ENCODE peak calls at places on chromosomes 2 and 18, in ten cellular contexts. One of them, this sample, is unnamed.
A peak's percentile ranks its signal among the peaks of the same experiment; 100 is the strongest.

GRCh38 chr2:70767094-70767698 is 804 bp downstream of the ADD2 start:
- DNase-seq in NCI-H1930: peak; percentile 38
- DNase-seq in mammary epithelial cell: no peak
- DNase-seq in EL: no peak
- DNase-seq in heart left ventricle: no peak
- DNase-seq in left lobe of liver: no peak
- DNase-seq in body of pancreas: peak; percentile 29
- DNase-seq in HT1080: peak; percentile 40
- DNase-seq in naive B cell: peak; percentile 42
- DNase-seq in GM23248: no peak
- DNase-seq in this sample: peak; percentile 32

GRCh38 chr2:1451451-1451850 is 38.2 kb downstream of the TPO start:
- DNase-seq in left lobe of liver: no peak
- DNase-seq in NCI-H1930: no peak
- DNase-seq in GM23248: no peak
- DNase-seq in HT1080: no peak
- DNase-seq in naive B cell: no peak
- DNase-seq in EL: no peak
- DNase-seq in heart left ventricle: no peak
- DNase-seq in mammary epithelial cell: no peak
- DNase-seq in body of pancreas: no peak
- DNase-seq in this sample: no peak

GRCh38 chr2:167293172-167293781 is 405.0 kb downstream of the XIRP2 start:
- DNase-seq in mammary epithelial cell: peak; percentile 20
- DNase-seq in heart left ventricle: peak; percentile 19
- DNase-seq in naive B cell: no peak
- DNase-seq in body of pancreas: peak; percentile 17
- DNase-seq in GM23248: peak; percentile 49
- DNase-seq in left lobe of liver: no peak
- DNase-seq in HT1080: peak; percentile 20
- DNase-seq in EL: peak; percentile 29
- DNase-seq in NCI-H1930: no peak
- DNase-seq in this sample: peak; percentile 9

GRCh38 chr2:200814276-200814815 is 2.6 kb downstream of the BZW1 start:
- DNase-seq in GM23248: peak; percentile 23
- DNase-seq in mammary epithelial cell: no peak
- DNase-seq in left lobe of liver: no peak
- DNase-seq in naive B cell: no peak
- DNase-seq in heart left ventricle: no peak
- DNase-seq in HT1080: no peak
- DNase-seq in NCI-H1930: no peak
- DNase-seq in EL: no peak
- DNase-seq in body of pancreas: no peak
- DNase-seq in this sample: no peak

GRCh38 chr2:33136570-33136969 is 189.8 kb downstream of the LTBP1 start:
- DNase-seq in NCI-H1930: no peak
- DNase-seq in EL: no peak
- DNase-seq in HT1080: no peak
- DNase-seq in heart left ventricle: no peak
- DNase-seq in mammary epithelial cell: no peak
- DNase-seq in left lobe of liver: no peak
- DNase-seq in naive B cell: no peak
- DNase-seq in body of pancreas: no peak
- DNase-seq in GM23248: no peak
- DNase-seq in this sample: no peak

GRCh38 chr2:40957508-40957907 is 505.6 kb upstream of the SLC8A1 start:
- DNase-seq in heart left ventricle: peak; percentile 15
- DNase-seq in NCI-H1930: no peak
- DNase-seq in naive B cell: peak; percentile 0
- DNase-seq in HT1080: peak; percentile 94
- DNase-seq in GM23248: peak; percentile 0
- DNase-seq in left lobe of liver: no peak
- DNase-seq in EL: peak; percentile 58
- DNase-seq in body of pancreas: no peak
- DNase-seq in mammary epithelial cell: no peak
- DNase-seq in this sample: no peak

GRCh38 chr18:446941-447560 is 53.5 kb downstream of the COLEC12 start:
- DNase-seq in HT1080: no peak
- DNase-seq in EL: peak; percentile 48
- DNase-seq in body of pancreas: no peak
- DNase-seq in left lobe of liver: no peak
- DNase-seq in NCI-H1930: no peak
- DNase-seq in mammary epithelial cell: no peak
- DNase-seq in GM23248: peak; percentile 85
- DNase-seq in heart left ventricle: peak; percentile 39
- DNase-seq in naive B cell: no peak
- DNase-seq in this sample: no peak

GRCh38 chr2:238487652-238488346 is 61.1 kb downstream of the ASB1 start:
- DNase-seq in EL: no peak
- DNase-seq in GM23248: no peak
- DNase-seq in mammary epithelial cell: no peak
- DNase-seq in left lobe of liver: peak; percentile 31
- DNase-seq in NCI-H1930: no peak
- DNase-seq in body of pancreas: no peak
- DNase-seq in naive B cell: no peak
- DNase-seq in heart left ventricle: no peak
- DNase-seq in HT1080: no peak
- DNase-seq in this sample: no peak

GRCh38 chr2:138503652-138504051 is 2.1 kb downstream of the SPOPL start:
- DNase-seq in body of pancreas: no peak
- DNase-seq in NCI-H1930: no peak
- DNase-seq in GM23248: peak; percentile 15
- DNase-seq in mammary epithelial cell: no peak
- DNase-seq in left lobe of liver: no peak
- DNase-seq in EL: no peak
- DNase-seq in naive B cell: no peak
- DNase-seq in HT1080: peak; percentile 2
- DNase-seq in heart left ventricle: no peak
- DNase-seq in this sample: no peak

GRCh38 chr2:33291278-33292013 is 185.0 kb upstream of the RASGRP3 start:
- DNase-seq in body of pancreas: no peak
- DNase-seq in NCI-H1930: peak; percentile 68
- DNase-seq in HT1080: peak; percentile 89
- DNase-seq in left lobe of liver: no peak
- DNase-seq in mammary epithelial cell: peak; percentile 47
- DNase-seq in GM23248: peak; percentile 73
- DNase-seq in heart left ventricle: no peak
- DNase-seq in EL: peak; percentile 65
- DNase-seq in naive B cell: no peak
- DNase-seq in this sample: peak; percentile 47

GRCh38 chr2:152407806-152408205 is 72.8 kb downstream of the FMNL2 start:
- DNase-seq in body of pancreas: no peak
- DNase-seq in left lobe of liver: no peak
- DNase-seq in mammary epithelial cell: no peak
- DNase-seq in HT1080: no peak
- DNase-seq in NCI-H1930: no peak
- DNase-seq in EL: no peak
- DNase-seq in naive B cell: no peak
- DNase-seq in GM23248: no peak
- DNase-seq in heart left ventricle: no peak
- DNase-seq in this sample: no peak

GRCh38 chr18:56645415-56646016 is 5.6 kb upstream of the WDR7 start:
- DNase-seq in NCI-H1930: peak; percentile 41
- DNase-seq in left lobe of liver: no peak
- DNase-seq in body of pancreas: no peak
- DNase-seq in heart left ventricle: no peak
- DNase-seq in GM23248: peak; percentile 24
- DNase-seq in naive B cell: no peak
- DNase-seq in EL: no peak
- DNase-seq in mammary epithelial cell: no peak
- DNase-seq in HT1080: no peak
- DNase-seq in this sample: peak; percentile 32

GRCh38 chr2:219054956-219055903 is 5.5 kb downstream of the IHH start:
- DNase-seq in EL: no peak
- DNase-seq in GM23248: no peak
- DNase-seq in NCI-H1930: no peak
- DNase-seq in heart left ventricle: no peak
- DNase-seq in naive B cell: no peak
- DNase-seq in HT1080: no peak
- DNase-seq in body of pancreas: no peak
- DNase-seq in mammary epithelial cell: no peak
- DNase-seq in left lobe of liver: no peak
- DNase-seq in this sample: no peak

GRCh38 chr2:156436477-156437085 is 402 bp downstream of the GPD2 start:
- DNase-seq in mammary epithelial cell: no peak
- DNase-seq in GM23248: peak; percentile 63
- DNase-seq in heart left ventricle: no peak
- DNase-seq in left lobe of liver: no peak
- DNase-seq in naive B cell: peak; percentile 9
- DNase-seq in body of pancreas: peak; percentile 25
- DNase-seq in HT1080: peak; percentile 17
- DNase-seq in EL: peak; percentile 45
- DNase-seq in NCI-H1930: no peak
- DNase-seq in this sample: no peak

GRCh38 chr2:234751275-234751938 is 200.4 kb upstream of the SH3BP4 start:
- DNase-seq in heart left ventricle: no peak
- DNase-seq in body of pancreas: peak; percentile 13
- DNase-seq in left lobe of liver: no peak
- DNase-seq in HT1080: no peak
- DNase-seq in NCI-H1930: no peak
- DNase-seq in naive B cell: no peak
- DNase-seq in GM23248: peak; percentile 24
- DNase-seq in mammary epithelial cell: no peak
- DNase-seq in EL: no peak
- DNase-seq in this sample: no peak

GRCh38 chr2:208608436-208608835 is 201.8 kb downstream of the PTH2R start:
- DNase-seq in EL: no peak
- DNase-seq in GM23248: no peak
- DNase-seq in mammary epithelial cell: no peak
- DNase-seq in body of pancreas: no peak
- DNase-seq in heart left ventricle: no peak
- DNase-seq in NCI-H1930: peak; percentile 36
- DNase-seq in left lobe of liver: no peak
- DNase-seq in HT1080: no peak
- DNase-seq in naive B cell: no peak
- DNase-seq in this sample: peak; percentile 89

GRCh38 chr2:217797170-217797569 is 205.6 kb downstream of the TNS1 start:
- DNase-seq in mammary epithelial cell: no peak
- DNase-seq in GM23248: no peak
- DNase-seq in naive B cell: no peak
- DNase-seq in left lobe of liver: peak; percentile 38
- DNase-seq in body of pancreas: no peak
- DNase-seq in heart left ventricle: no peak
- DNase-seq in HT1080: no peak
- DNase-seq in EL: no peak
- DNase-seq in NCI-H1930: no peak
- DNase-seq in this sample: no peak

GRCh38 chr2:241036397-241036963 is 38.1 kb downstream of the SNED1 start:
- DNase-seq in EL: no peak
- DNase-seq in body of pancreas: peak; percentile 62
- DNase-seq in heart left ventricle: no peak
- DNase-seq in GM23248: no peak
- DNase-seq in NCI-H1930: no peak
- DNase-seq in left lobe of liver: peak; percentile 44
- DNase-seq in HT1080: no peak
- DNase-seq in mammary epithelial cell: peak; percentile 13
- DNase-seq in naive B cell: peak; percentile 78
- DNase-seq in this sample: no peak

GRCh38 chr2:222807431-222807830 is 53.4 kb upstream of the ACSL3 start:
- DNase-seq in body of pancreas: no peak
- DNase-seq in HT1080: no peak
- DNase-seq in left lobe of liver: no peak
- DNase-seq in heart left ventricle: no peak
- DNase-seq in NCI-H1930: no peak
- DNase-seq in GM23248: no peak
- DNase-seq in EL: no peak
- DNase-seq in mammary epithelial cell: no peak
- DNase-seq in naive B cell: no peak
- DNase-seq in this sample: no peak

GRCh38 chr2:122652670-122653069 is 897.2 kb downstream of the TSN start:
- DNase-seq in naive B cell: no peak
- DNase-seq in NCI-H1930: no peak
- DNase-seq in heart left ventricle: no peak
- DNase-seq in HT1080: no peak
- DNase-seq in body of pancreas: no peak
- DNase-seq in EL: no peak
- DNase-seq in mammary epithelial cell: no peak
- DNase-seq in left lobe of liver: no peak
- DNase-seq in GM23248: no peak
- DNase-seq in this sample: no peak

GRCh38 chr2:148362144-148362796 is 282.3 kb upstream of the EPC2 start:
- DNase-seq in EL: no peak
- DNase-seq in HT1080: no peak
- DNase-seq in naive B cell: no peak
- DNase-seq in NCI-H1930: no peak
- DNase-seq in GM23248: no peak
- DNase-seq in left lobe of liver: no peak
- DNase-seq in mammary epithelial cell: no peak
- DNase-seq in heart left ventricle: no peak
- DNase-seq in body of pancreas: no peak
- DNase-seq in this sample: no peak

GRCh38 chr2:235506291-235506996 is 12.6 kb downstream of the AGAP1 start:
- DNase-seq in body of pancreas: peak; percentile 22
- DNase-seq in naive B cell: no peak
- DNase-seq in EL: no peak
- DNase-seq in heart left ventricle: no peak
- DNase-seq in HT1080: no peak
- DNase-seq in mammary epithelial cell: no peak
- DNase-seq in GM23248: peak; percentile 54
- DNase-seq in NCI-H1930: no peak
- DNase-seq in left lobe of liver: no peak
- DNase-seq in this sample: peak; percentile 56

GRCh38 chr2:118013221-118013723 is 598 bp downstream of the CCDC93 start:
- DNase-seq in NCI-H1930: peak; percentile 1
- DNase-seq in mammary epithelial cell: peak; percentile 33
- DNase-seq in naive B cell: peak; percentile 35
- DNase-seq in heart left ventricle: peak; percentile 69
- DNase-seq in body of pancreas: peak; percentile 73
- DNase-seq in EL: peak; percentile 34
- DNase-seq in left lobe of liver: peak; percentile 68
- DNase-seq in HT1080: peak; percentile 30
- DNase-seq in GM23248: peak; percentile 66
- DNase-seq in this sample: peak; percentile 3

GRCh38 chr2:212832211-212833195 is 293.9 kb upstream of the ERBB4 start:
- DNase-seq in body of pancreas: no peak
- DNase-seq in left lobe of liver: no peak
- DNase-seq in GM23248: no peak
- DNase-seq in heart left ventricle: no peak
- DNase-seq in NCI-H1930: no peak
- DNase-seq in mammary epithelial cell: no peak
- DNase-seq in naive B cell: no peak
- DNase-seq in EL: no peak
- DNase-seq in HT1080: no peak
- DNase-seq in this sample: no peak

GRCh38 chr18:10421859-10422258 is 32.6 kb upstream of the APCDD1 start:
- DNase-seq in naive B cell: no peak
- DNase-seq in mammary epithelial cell: peak; percentile 89
- DNase-seq in GM23248: peak; percentile 74
- DNase-seq in body of pancreas: no peak
- DNase-seq in NCI-H1930: no peak
- DNase-seq in heart left ventricle: peak; percentile 60
- DNase-seq in HT1080: peak; percentile 12
- DNase-seq in EL: peak; percentile 52
- DNase-seq in left lobe of liver: no peak
- DNase-seq in this sample: no peak

GRCh38 chr2:210623506-210623905 is 67.1 kb downstream of the CPS1 start:
- DNase-seq in HT1080: no peak
- DNase-seq in EL: no peak
- DNase-seq in heart left ventricle: no peak
- DNase-seq in NCI-H1930: no peak
- DNase-seq in GM23248: no peak
- DNase-seq in mammary epithelial cell: no peak
- DNase-seq in left lobe of liver: no peak
- DNase-seq in naive B cell: no peak
- DNase-seq in body of pancreas: no peak
- DNase-seq in this sample: no peak

GRCh38 chr2:113806217-113806913 is 49.9 kb upstream of the SLC35F5 start:
- DNase-seq in naive B cell: no peak
- DNase-seq in mammary epithelial cell: no peak
- DNase-seq in EL: peak; percentile 83
- DNase-seq in heart left ventricle: no peak
- DNase-seq in body of pancreas: no peak
- DNase-seq in HT1080: no peak
- DNase-seq in GM23248: no peak
- DNase-seq in NCI-H1930: no peak
- DNase-seq in left lobe of liver: no peak
- DNase-seq in this sample: no peak

GRCh38 chr2:105220604-105221003 is 20.9 kb upstream of the GPR45 start:
- DNase-seq in GM23248: no peak
- DNase-seq in heart left ventricle: peak; percentile 61
- DNase-seq in body of pancreas: no peak
- DNase-seq in naive B cell: no peak
- DNase-seq in NCI-H1930: no peak
- DNase-seq in EL: no peak
- DNase-seq in mammary epithelial cell: no peak
- DNase-seq in left lobe of liver: no peak
- DNase-seq in HT1080: no peak
- DNase-seq in this sample: no peak